ENCODE peak calls at places on chromosomes 5 and 9, in six cellular contexts. One of them, this sample, is unnamed.

GRCh38 chr5:38373733-38374132 is 115.4 kb downstream of the EGFLAM start:
- DNase-seq in mammary epithelial cell: no peak
- DNase-seq in NCI-H748 treated with DMSO at 0.1 percent for 48 hours: no peak
- DNase-seq in nucleus accumbens: no peak
- DNase-seq in activated T-helper 9 cell treated with anti-CD3 and anti-CD28 coated beads, Interleukin-2, amount 50 U/mL, for 16 hours: no peak
- DNase-seq in T-helper 1 cell: no peak
- DNase-seq in this sample: no peak

GRCh38 chr9:93645149-93645889 is 68.9 kb downstream of the PHF2 start:
- DNase-seq in mammary epithelial cell: no peak
- DNase-seq in NCI-H748 treated with DMSO at 0.1 percent for 48 hours: no peak
- DNase-seq in nucleus accumbens: no peak
- DNase-seq in activated T-helper 9 cell treated with anti-CD3 and anti-CD28 coated beads, Interleukin-2, amount 50 U/mL, for 16 hours: no peak
- DNase-seq in T-helper 1 cell: no peak
- DNase-seq in this sample: peak; percentile 42

GRCh38 chr9:89104821-89105220 is 73.8 kb downstream of the SHC3 start:
- DNase-seq in mammary epithelial cell: no peak
- DNase-seq in NCI-H748 treated with DMSO at 0.1 percent for 48 hours: no peak
- DNase-seq in nucleus accumbens: no peak
- DNase-seq in activated T-helper 9 cell treated with anti-CD3 and anti-CD28 coated beads, Interleukin-2, amount 50 U/mL, for 16 hours: no peak
- DNase-seq in T-helper 1 cell: no peak
- DNase-seq in this sample: no peak

GRCh38 chr5:138972836-138973235 is 97.7 kb upstream of the LRRTM2 start:
- DNase-seq in mammary epithelial cell: no peak
- DNase-seq in NCI-H748 treated with DMSO at 0.1 percent for 48 hours: peak; percentile 29
- DNase-seq in nucleus accumbens: no peak
- DNase-seq in activated T-helper 9 cell treated with anti-CD3 and anti-CD28 coated beads, Interleukin-2, amount 50 U/mL, for 16 hours: no peak
- DNase-seq in T-helper 1 cell: no peak
- DNase-seq in this sample: no peak

GRCh38 chr5:10372726-10373709 is 19.5 kb downstream of the MARCHF6 start:
- DNase-seq in mammary epithelial cell: no peak
- DNase-seq in NCI-H748 treated with DMSO at 0.1 percent for 48 hours: no peak
- DNase-seq in nucleus accumbens: no peak
- DNase-seq in activated T-helper 9 cell treated with anti-CD3 and anti-CD28 coated beads, Interleukin-2, amount 50 U/mL, for 16 hours: no peak
- DNase-seq in T-helper 1 cell: no peak
- DNase-seq in this sample: no peak

GRCh38 chr5:130992095-130992494 is 173.0 kb downstream of the HINT1 start:
- DNase-seq in mammary epithelial cell: no peak
- DNase-seq in NCI-H748 treated with DMSO at 0.1 percent for 48 hours: no peak
- DNase-seq in nucleus accumbens: no peak
- DNase-seq in activated T-helper 9 cell treated with anti-CD3 and anti-CD28 coated beads, Interleukin-2, amount 50 U/mL, for 16 hours: no peak
- DNase-seq in T-helper 1 cell: no peak
- DNase-seq in this sample: no peak

GRCh38 chr9:112783551-112783954 is 33.0 kb downstream of the SNX30 start:
- DNase-seq in mammary epithelial cell: no peak
- DNase-seq in NCI-H748 treated with DMSO at 0.1 percent for 48 hours: no peak
- DNase-seq in nucleus accumbens: no peak
- DNase-seq in activated T-helper 9 cell treated with anti-CD3 and anti-CD28 coated beads, Interleukin-2, amount 50 U/mL, for 16 hours: no peak
- DNase-seq in T-helper 1 cell: no peak
- DNase-seq in this sample: no peak

GRCh38 chr9:69758001-69758730 is 1.6 kb downstream of the PTAR1 start:
- DNase-seq in mammary epithelial cell: no peak
- DNase-seq in NCI-H748 treated with DMSO at 0.1 percent for 48 hours: peak; percentile 56
- DNase-seq in nucleus accumbens: no peak
- DNase-seq in activated T-helper 9 cell treated with anti-CD3 and anti-CD28 coated beads, Interleukin-2, amount 50 U/mL, for 16 hours: no peak
- DNase-seq in T-helper 1 cell: no peak
- DNase-seq in this sample: no peak

GRCh38 chr9:133050142-133050541 is 11.6 kb upstream of the CEL start:
- DNase-seq in mammary epithelial cell: no peak
- DNase-seq in NCI-H748 treated with DMSO at 0.1 percent for 48 hours: no peak
- DNase-seq in nucleus accumbens: peak; percentile 41
- DNase-seq in activated T-helper 9 cell treated with anti-CD3 and anti-CD28 coated beads, Interleukin-2, amount 50 U/mL, for 16 hours: no peak
- DNase-seq in T-helper 1 cell: no peak
- DNase-seq in this sample: no peak

GRCh38 chr9:12719431-12719830 is 26.2 kb downstream of the TYRP1 start:
- DNase-seq in mammary epithelial cell: no peak
- DNase-seq in NCI-H748 treated with DMSO at 0.1 percent for 48 hours: peak; percentile 66
- DNase-seq in nucleus accumbens: no peak
- DNase-seq in activated T-helper 9 cell treated with anti-CD3 and anti-CD28 coated beads, Interleukin-2, amount 50 U/mL, for 16 hours: no peak
- DNase-seq in T-helper 1 cell: no peak
- DNase-seq in this sample: no peak

GRCh38 chr5:156174225-156174624 is 152.7 kb upstream of the SGCD start:
- DNase-seq in mammary epithelial cell: no peak
- DNase-seq in NCI-H748 treated with DMSO at 0.1 percent for 48 hours: no peak
- DNase-seq in nucleus accumbens: no peak
- DNase-seq in activated T-helper 9 cell treated with anti-CD3 and anti-CD28 coated beads, Interleukin-2, amount 50 U/mL, for 16 hours: no peak
- DNase-seq in T-helper 1 cell: no peak
- DNase-seq in this sample: no peak

GRCh38 chr5:3010953-3011763 is 259.7 kb upstream of the IRX2 start:
- DNase-seq in mammary epithelial cell: no peak
- DNase-seq in NCI-H748 treated with DMSO at 0.1 percent for 48 hours: no peak
- DNase-seq in nucleus accumbens: no peak
- DNase-seq in activated T-helper 9 cell treated with anti-CD3 and anti-CD28 coated beads, Interleukin-2, amount 50 U/mL, for 16 hours: no peak
- DNase-seq in T-helper 1 cell: no peak
- DNase-seq in this sample: no peak

GRCh38 chr9:5801739-5802113 is 31.2 kb downstream of the ERMP1 start:
- DNase-seq in mammary epithelial cell: no peak
- DNase-seq in NCI-H748 treated with DMSO at 0.1 percent for 48 hours: no peak
- DNase-seq in nucleus accumbens: no peak
- DNase-seq in activated T-helper 9 cell treated with anti-CD3 and anti-CD28 coated beads, Interleukin-2, amount 50 U/mL, for 16 hours: no peak
- DNase-seq in T-helper 1 cell: no peak
- DNase-seq in this sample: no peak

GRCh38 chr5:33300209-33300742 is 140.5 kb upstream of the TARS1 start:
- DNase-seq in mammary epithelial cell: peak; percentile 56
- DNase-seq in NCI-H748 treated with DMSO at 0.1 percent for 48 hours: no peak
- DNase-seq in nucleus accumbens: no peak
- DNase-seq in activated T-helper 9 cell treated with anti-CD3 and anti-CD28 coated beads, Interleukin-2, amount 50 U/mL, for 16 hours: no peak
- DNase-seq in T-helper 1 cell: no peak
- DNase-seq in this sample: no peak

GRCh38 chr5:76918539-76918938 is 34.3 kb upstream of the CRHBP start:
- DNase-seq in mammary epithelial cell: no peak
- DNase-seq in NCI-H748 treated with DMSO at 0.1 percent for 48 hours: no peak
- DNase-seq in nucleus accumbens: no peak
- DNase-seq in activated T-helper 9 cell treated with anti-CD3 and anti-CD28 coated beads, Interleukin-2, amount 50 U/mL, for 16 hours: no peak
- DNase-seq in T-helper 1 cell: no peak
- DNase-seq in this sample: no peak

GRCh38 chr9:6086006-6086655 is 70.7 kb upstream of the RANBP6 start:
- DNase-seq in mammary epithelial cell: no peak
- DNase-seq in NCI-H748 treated with DMSO at 0.1 percent for 48 hours: no peak
- DNase-seq in nucleus accumbens: no peak
- DNase-seq in activated T-helper 9 cell treated with anti-CD3 and anti-CD28 coated beads, Interleukin-2, amount 50 U/mL, for 16 hours: no peak
- DNase-seq in T-helper 1 cell: no peak
- DNase-seq in this sample: no peak

GRCh38 chr5:74212336-74212735 is 428.2 kb downstream of the ENC1 start:
- DNase-seq in mammary epithelial cell: no peak
- DNase-seq in NCI-H748 treated with DMSO at 0.1 percent for 48 hours: peak; percentile 24
- DNase-seq in nucleus accumbens: no peak
- DNase-seq in activated T-helper 9 cell treated with anti-CD3 and anti-CD28 coated beads, Interleukin-2, amount 50 U/mL, for 16 hours: no peak
- DNase-seq in T-helper 1 cell: no peak
- DNase-seq in this sample: no peak

GRCh38 chr5:137778772-137779564 is 24.8 kb upstream of the HNRNPA0 start:
- DNase-seq in mammary epithelial cell: peak; percentile 24
- DNase-seq in NCI-H748 treated with DMSO at 0.1 percent for 48 hours: peak; percentile 23
- DNase-seq in nucleus accumbens: no peak
- DNase-seq in activated T-helper 9 cell treated with anti-CD3 and anti-CD28 coated beads, Interleukin-2, amount 50 U/mL, for 16 hours: no peak
- DNase-seq in T-helper 1 cell: no peak
- DNase-seq in this sample: no peak

GRCh38 chr5:172902497-172903472 is 56.4 kb upstream of the RPL26L1 start:
- DNase-seq in mammary epithelial cell: no peak
- DNase-seq in NCI-H748 treated with DMSO at 0.1 percent for 48 hours: peak; percentile 17
- DNase-seq in nucleus accumbens: no peak
- DNase-seq in activated T-helper 9 cell treated with anti-CD3 and anti-CD28 coated beads, Interleukin-2, amount 50 U/mL, for 16 hours: no peak
- DNase-seq in T-helper 1 cell: no peak
- DNase-seq in this sample: peak; percentile 57

GRCh38 chr5:168747987-168748777 is 169.0 kb upstream of the PANK3 start:
- DNase-seq in mammary epithelial cell: peak; percentile 5
- DNase-seq in NCI-H748 treated with DMSO at 0.1 percent for 48 hours: peak; percentile 15
- DNase-seq in nucleus accumbens: no peak
- DNase-seq in activated T-helper 9 cell treated with anti-CD3 and anti-CD28 coated beads, Interleukin-2, amount 50 U/mL, for 16 hours: peak; percentile 10
- DNase-seq in T-helper 1 cell: no peak
- DNase-seq in this sample: no peak

GRCh38 chr9:127128341-127129072 is 6.1 kb upstream of the ANGPTL2 start:
- DNase-seq in mammary epithelial cell: peak; percentile 53
- DNase-seq in NCI-H748 treated with DMSO at 0.1 percent for 48 hours: no peak
- DNase-seq in nucleus accumbens: peak; percentile 64
- DNase-seq in activated T-helper 9 cell treated with anti-CD3 and anti-CD28 coated beads, Interleukin-2, amount 50 U/mL, for 16 hours: no peak
- DNase-seq in T-helper 1 cell: no peak
- DNase-seq in this sample: peak; percentile 52

GRCh38 chr5:148928141-148928540 is 101.7 kb downstream of the ADRB2 start:
- DNase-seq in mammary epithelial cell: peak; percentile 34
- DNase-seq in NCI-H748 treated with DMSO at 0.1 percent for 48 hours: no peak
- DNase-seq in nucleus accumbens: no peak
- DNase-seq in activated T-helper 9 cell treated with anti-CD3 and anti-CD28 coated beads, Interleukin-2, amount 50 U/mL, for 16 hours: no peak
- DNase-seq in T-helper 1 cell: no peak
- DNase-seq in this sample: no peak

GRCh38 chr9:105148328-105149006 is 96.0 kb upstream of the SLC44A1 start:
- DNase-seq in mammary epithelial cell: no peak
- DNase-seq in NCI-H748 treated with DMSO at 0.1 percent for 48 hours: no peak
- DNase-seq in nucleus accumbens: no peak
- DNase-seq in activated T-helper 9 cell treated with anti-CD3 and anti-CD28 coated beads, Interleukin-2, amount 50 U/mL, for 16 hours: no peak
- DNase-seq in T-helper 1 cell: no peak
- DNase-seq in this sample: no peak

GRCh38 chr5:94692610-94693009 is 74.1 kb downstream of the SLF1 start:
- DNase-seq in mammary epithelial cell: no peak
- DNase-seq in NCI-H748 treated with DMSO at 0.1 percent for 48 hours: peak; percentile 40
- DNase-seq in nucleus accumbens: no peak
- DNase-seq in activated T-helper 9 cell treated with anti-CD3 and anti-CD28 coated beads, Interleukin-2, amount 50 U/mL, for 16 hours: no peak
- DNase-seq in T-helper 1 cell: no peak
- DNase-seq in this sample: no peak

GRCh38 chr5:102628449-102629175 is 126.5 kb upstream of the PAM start:
- DNase-seq in mammary epithelial cell: peak; percentile 72
- DNase-seq in NCI-H748 treated with DMSO at 0.1 percent for 48 hours: no peak
- DNase-seq in nucleus accumbens: no peak
- DNase-seq in activated T-helper 9 cell treated with anti-CD3 and anti-CD28 coated beads, Interleukin-2, amount 50 U/mL, for 16 hours: no peak
- DNase-seq in T-helper 1 cell: no peak
- DNase-seq in this sample: no peak

GRCh38 chr5:149313151-149313841 is 32.0 kb upstream of the GRPEL2 start:
- DNase-seq in mammary epithelial cell: no peak
- DNase-seq in NCI-H748 treated with DMSO at 0.1 percent for 48 hours: no peak
- DNase-seq in nucleus accumbens: no peak
- DNase-seq in activated T-helper 9 cell treated with anti-CD3 and anti-CD28 coated beads, Interleukin-2, amount 50 U/mL, for 16 hours: no peak
- DNase-seq in T-helper 1 cell: no peak
- DNase-seq in this sample: no peak

GRCh38 chr9:107288701-107289100 is 5.6 kb downstream of the RAD23B start:
- DNase-seq in mammary epithelial cell: no peak
- DNase-seq in NCI-H748 treated with DMSO at 0.1 percent for 48 hours: no peak
- DNase-seq in nucleus accumbens: no peak
- DNase-seq in activated T-helper 9 cell treated with anti-CD3 and anti-CD28 coated beads, Interleukin-2, amount 50 U/mL, for 16 hours: no peak
- DNase-seq in T-helper 1 cell: no peak
- DNase-seq in this sample: no peak

GRCh38 chr9:133558191-133559126 is 24.0 kb downstream of the ADAMTSL2 start:
- DNase-seq in mammary epithelial cell: peak; percentile 20
- DNase-seq in NCI-H748 treated with DMSO at 0.1 percent for 48 hours: no peak
- DNase-seq in nucleus accumbens: peak; percentile 24
- DNase-seq in activated T-helper 9 cell treated with anti-CD3 and anti-CD28 coated beads, Interleukin-2, amount 50 U/mL, for 16 hours: no peak
- DNase-seq in T-helper 1 cell: no peak
- DNase-seq in this sample: peak; percentile 67

GRCh38 chr5:50593681-50594080 is 72.8 kb upstream of the PARP8 start:
- DNase-seq in mammary epithelial cell: no peak
- DNase-seq in NCI-H748 treated with DMSO at 0.1 percent for 48 hours: no peak
- DNase-seq in nucleus accumbens: no peak
- DNase-seq in activated T-helper 9 cell treated with anti-CD3 and anti-CD28 coated beads, Interleukin-2, amount 50 U/mL, for 16 hours: no peak
- DNase-seq in T-helper 1 cell: no peak
- DNase-seq in this sample: no peak

GRCh38 chr9:93121316-93122241 is 12.5 kb downstream of the NINJ1 start:
- DNase-seq in mammary epithelial cell: no peak
- DNase-seq in NCI-H748 treated with DMSO at 0.1 percent for 48 hours: no peak
- DNase-seq in nucleus accumbens: no peak
- DNase-seq in activated T-helper 9 cell treated with anti-CD3 and anti-CD28 coated beads, Interleukin-2, amount 50 U/mL, for 16 hours: no peak
- DNase-seq in T-helper 1 cell: no peak
- DNase-seq in this sample: peak; percentile 30

GRCh38 chr9:137145731-137146526 is 7.0 kb downstream of the GRIN1 start:
- DNase-seq in mammary epithelial cell: no peak
- DNase-seq in NCI-H748 treated with DMSO at 0.1 percent for 48 hours: no peak
- DNase-seq in nucleus accumbens: no peak
- DNase-seq in activated T-helper 9 cell treated with anti-CD3 and anti-CD28 coated beads, Interleukin-2, amount 50 U/mL, for 16 hours: no peak
- DNase-seq in T-helper 1 cell: peak; percentile 2
- DNase-seq in this sample: no peak

GRCh38 chr5:140240987-140241706 is 61.8 kb downstream of the PFDN1 start:
- DNase-seq in mammary epithelial cell: peak; percentile 78
- DNase-seq in NCI-H748 treated with DMSO at 0.1 percent for 48 hours: no peak
- DNase-seq in nucleus accumbens: peak; percentile 91
- DNase-seq in activated T-helper 9 cell treated with anti-CD3 and anti-CD28 coated beads, Interleukin-2, amount 50 U/mL, for 16 hours: no peak
- DNase-seq in T-helper 1 cell: no peak
- DNase-seq in this sample: peak; percentile 95

GRCh38 chr9:26369096-26369495 is 523.5 kb downstream of the CAAP1 start:
- DNase-seq in mammary epithelial cell: peak; percentile 4
- DNase-seq in NCI-H748 treated with DMSO at 0.1 percent for 48 hours: no peak
- DNase-seq in nucleus accumbens: no peak
- DNase-seq in activated T-helper 9 cell treated with anti-CD3 and anti-CD28 coated beads, Interleukin-2, amount 50 U/mL, for 16 hours: no peak
- DNase-seq in T-helper 1 cell: no peak
- DNase-seq in this sample: no peak

This sample was measured in dorsolateral prefrontal cortex.